ENCODE peak calls at places on chromosomes 4 and X, in eight cellular contexts. G is H1, V is esophagus muscularis mucosa, F is SK-N-SH, X is HCT116, A is stomach, L is suprapubic skin, R is GM23338. D is an unnamed sample.

GRCh38 chr4:20044502-20044911 is 207.2 kb upstream of the SLIT2 start:
- DNase-seq in R (no peak), X (no peak), A (no peak), V (no peak), F (no peak), G (no peak), L (no peak), D (no peak)

GRCh38 chr4:156515295-156515694 is 456.3 kb downstream of the PDGFC start:
- DNase-seq in R (no peak), V (no peak), G (no peak), A (no peak), F (no peak), L (no peak), X (no peak), D (no peak)

GRCh38 chr4:118753096-118753495 is 67.9 kb downstream of the METTL14 start:
- DNase-seq in R (no peak), G (no peak), F (no peak), X (no peak), L (no peak), A (no peak), V (no peak), D (no peak)

GRCh38 chr4:23966720-23967119 is 76.9 kb upstream of the PPARGC1A start:
- DNase-seq in L (no peak), A (no peak), F (peak; percentile 16), R (peak; percentile 67), V (no peak), G (no peak), X (no peak), D (no peak)

GRCh38 chr4:41202356-41202755 is 12.0 kb downstream of the APBB2 start:
- DNase-seq in V (no peak), G (no peak), R (no peak), L (no peak), F (no peak), A (no peak), X (no peak), D (no peak)

GRCh38 chrX:147741776-147742175 is 169.9 kb upstream of the FMR1 start:
- DNase-seq in V (no peak), R (no peak), L (no peak), F (no peak), G (no peak), X (no peak), A (no peak), D (no peak)

GRCh38 chr4:37066149-37066548 is 178.4 kb upstream of the NWD2 start:
- DNase-seq in R (no peak), V (no peak), F (no peak), A (no peak), L (no peak), G (no peak), X (no peak), D (no peak)

GRCh38 chr4:110515676-110516075 is 39.7 kb downstream of the ENPEP start:
- DNase-seq in A (no peak), V (no peak), R (no peak), X (no peak), G (no peak), L (no peak), F (no peak), D (no peak)

GRCh38 chr4:119550857-119551532 is 77.6 kb downstream of the PDE5A start:
- DNase-seq in A (no peak), R (peak; percentile 36), X (no peak), F (no peak), L (no peak), V (no peak), G (no peak), D (no peak)

GRCh38 chr4:123631699-123632098 is 235.1 kb downstream of the SPRY1 start:
- DNase-seq in R (no peak), V (no peak), G (no peak), F (no peak), X (no peak), L (no peak), A (no peak), D (no peak)

GRCh38 chrX:15468036-15468435 is 25.1 kb downstream of the PIR start:
- DNase-seq in X (no peak), V (no peak), A (no peak), G (no peak), F (peak; percentile 43), R (peak; percentile 27), L (peak; percentile 71), D (no peak)

GRCh38 chrX:115912372-115912897 is 258.1 kb upstream of the AGTR2 start:
- DNase-seq in R (peak; percentile 54), V (no peak), F (no peak), L (no peak), X (no peak), G (no peak), A (no peak), D (no peak)

DNA sequence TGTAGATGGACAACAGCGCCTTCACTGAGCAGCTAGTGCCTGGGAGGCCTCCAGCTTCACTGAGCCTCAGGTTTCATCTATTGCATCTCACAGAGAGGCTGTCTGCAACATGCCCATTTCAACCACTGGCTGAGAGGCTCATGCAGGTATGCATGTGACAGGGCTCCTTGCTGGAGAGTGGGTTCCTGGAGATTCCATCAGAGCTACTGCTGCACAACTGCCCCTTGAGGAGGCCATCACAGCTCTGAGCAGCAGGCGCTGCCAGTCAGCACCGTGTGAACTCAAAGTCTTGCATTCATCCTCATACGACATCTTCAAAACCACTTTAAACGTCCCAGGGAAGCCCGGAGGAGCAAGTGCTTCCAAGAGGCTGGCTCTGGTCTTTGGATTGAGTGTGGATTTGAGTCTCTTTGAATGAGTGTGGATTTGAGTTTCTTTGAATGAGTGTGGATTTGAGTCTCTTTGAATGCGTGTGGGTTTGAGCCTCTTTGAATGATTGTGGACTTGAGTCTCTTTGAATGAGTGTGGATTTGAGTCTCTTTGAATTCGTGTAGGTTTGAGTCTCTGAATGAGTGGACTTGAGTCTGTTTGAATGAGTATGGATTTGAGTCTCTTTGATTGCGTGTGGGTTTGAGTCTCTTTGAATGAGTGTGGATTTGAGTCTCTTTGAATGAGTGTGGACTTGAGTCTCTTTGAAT is 8.7 kb downstream of the P2RY8 start:
- DNase-seq in V (no peak), L (peak; percentile 11), F (no peak), A (no peak), G (no peak), X (no peak), R (no peak), D (no peak)
- H3K27ac ChIP-seq in V (no peak overlapping the region), L (no peak overlapping the region), F (no peak overlapping the region), A (no peak overlapping the region), G (no peak overlapping the region), X (no peak overlapping the region), R (no peak overlapping the region), D (no peak overlapping the region)

GRCh38 chrX:110316351-110317078 is 1.4 kb downstream of the AMMECR1 start:
- DNase-seq in F (peak; percentile 15), A (no peak), X (no peak), V (no peak), R (no peak), G (no peak), L (no peak), D (no peak)

GRCh38 chrX:110318664-110318968 is 731 bp upstream of the AMMECR1 start:
- DNase-seq in V (no peak), L (no peak), X (no peak), G (no peak), A (peak; percentile 27), F (no peak), R (no peak), D (no peak)

GRCh38 chrX:110317820-110318663 is at the start of gene AMMECR1:
- DNase-seq in V (peak; percentile 91), F (peak; percentile 89), R (peak; percentile 81), G (no peak), X (peak; percentile 31), L (peak; percentile 83), A (peak; percentile 80), D (no peak)

GRCh38 chrX:110315541-110315940 is 2.3 kb downstream of the AMMECR1 start:
- DNase-seq in X (no peak), A (no peak), V (no peak), R (no peak), G (no peak), L (no peak), F (no peak), D (no peak)

GRCh38 chrX:110317079-110317819 is 636 bp downstream of the AMMECR1 start:
- DNase-seq in F (peak; percentile 55), X (no peak), V (no peak), L (peak; percentile 62), G (no peak), A (peak; percentile 27), R (peak; percentile 29), D (no peak)
- H3K27me3 ChIP-seq in F (no peaks in the 10 kb centered on the region), X (no peaks in the 10 kb centered on the region), V (no peaks in the 10 kb centered on the region), L (no peaks in the 10 kb centered on the region), G (no peaks in the 10 kb centered on the region), A (no peaks in the 10 kb centered on the region), R (no peaks in the 10 kb centered on the region), D (peaks cover 11% of the 10 kb centered on the region)

GRCh38 chr4:113434247-113434587 is 327.3 kb downstream of the CAMK2D start:
- DNase-seq in X (no peak), G (no peak), F (no peak), R (no peak), V (no peak), L (no peak), A (no peak), D (no peak)

GRCh38 chr4:113437124-113437523 is 324.4 kb downstream of the CAMK2D start:
- DNase-seq in A (no peak), F (no peak), V (no peak), L (no peak), R (no peak), X (no peak), G (no peak), D (no peak)

GRCh38 chr4:113433536-113434246 is 327.8 kb downstream of the CAMK2D start:
- DNase-seq in A (no peak), F (no peak), V (no peak), X (no peak), G (no peak), R (no peak), L (no peak), D (no peak)

GRCh38 chr4:113436360-113436759 is 325.2 kb downstream of the CAMK2D start:
- DNase-seq in F (no peak), X (no peak), R (no peak), L (no peak), G (no peak), V (no peak), A (no peak), D (no peak)

GRCh38 chr4:113435893-113436292 is 325.6 kb downstream of the CAMK2D start:
- DNase-seq in G (no peak), V (no peak), F (no peak), R (peak; percentile 48), L (peak; percentile 75), X (peak; percentile 84), A (no peak), D (no peak)
- TF ChIP-seq POLR2AphosphoS5 in G (no peak), V (peak; percentile 59), F (no peak), R (no peak), L (no peak), X (peak; percentile 19), A (peak; percentile 29), D (no peak)

DNA sequence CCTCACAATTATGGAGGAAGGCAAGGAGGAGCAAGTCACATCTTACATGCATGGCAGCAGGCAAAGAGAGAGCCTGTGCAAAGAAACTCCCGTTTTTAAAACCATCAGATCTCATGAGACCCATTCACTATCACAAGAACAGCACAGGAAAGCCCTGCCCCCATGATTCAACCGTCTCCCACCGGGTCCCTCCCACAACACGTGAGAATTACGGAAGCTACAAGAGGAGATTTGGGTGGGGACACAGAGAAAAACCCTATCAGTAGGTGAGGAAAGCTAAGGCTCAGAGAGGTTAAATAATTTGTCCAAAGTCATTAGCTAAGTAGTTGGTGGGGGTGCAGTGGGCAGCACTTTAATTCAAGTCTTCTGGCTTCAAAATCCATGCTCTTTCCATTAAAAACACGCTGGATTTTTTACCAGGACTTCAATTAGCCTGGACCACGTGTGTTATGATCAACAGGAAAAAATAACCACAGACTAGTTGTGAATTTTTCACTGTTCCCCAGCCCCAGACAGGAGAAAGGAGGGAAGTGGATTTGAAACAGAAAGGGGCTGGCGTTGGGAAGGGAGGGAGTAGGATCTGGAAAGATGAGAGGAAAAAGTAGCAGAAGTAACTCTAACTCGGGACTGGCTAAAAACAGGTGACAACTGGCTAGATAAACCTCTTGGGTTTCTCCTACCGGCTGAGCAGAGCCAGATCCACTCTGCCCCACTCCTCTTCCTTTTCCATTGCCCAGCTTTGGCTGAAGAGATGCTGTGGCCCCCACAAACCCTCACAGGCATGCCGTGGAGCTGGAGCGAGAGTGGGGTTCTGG is 986 bp downstream of the MTMR8 start:
- DNase-seq in G (no peak), A (no peak), R (no peak), F (peak; percentile 5), V (no peak), L (no peak), X (no peak), D (no peak)
- H3K27ac ChIP-seq in G (no peak overlapping the region), A (peak overlapping the region; percentile 74), R (no peak overlapping the region), F (no peak overlapping the region), V (peak overlapping the region; percentile 48), L (no peak overlapping the region), X (no peak overlapping the region), D (no peak overlapping the region)